ENCODE peak calls at places on chromosomes 5 and 9, in five cellular contexts. One of them, this sample, is unnamed.

GRCh38 chr9:114894801-114895433 is 35.5 kb downstream of the TNFSF8 start:
- DNase-seq in GM12878: no peak
- DNase-seq in K562: no peak
- DNase-seq in HepG2: peak
- DNase-seq in H1: no peak
- DNase-seq in this sample: peak

GRCh38 chr5:64900618-64901017 is 131.9 kb downstream of the CWC27 start:
- DNase-seq in HepG2: peak
- DNase-seq in H1: no peak
- DNase-seq in K562: no peak
- DNase-seq in GM12878: no peak
- DNase-seq in this sample: peak

GRCh38 chr5:34538026-34538672 is 118.0 kb upstream of the RAI14 start:
- DNase-seq in HepG2: no peak
- DNase-seq in K562: peak
- DNase-seq in H1: no peak
- DNase-seq in GM12878: no peak
- DNase-seq in this sample: no peak

GRCh38 chr5:80837679-80838078 is 122.5 kb upstream of the RASGRF2 start:
- DNase-seq in HepG2: no peak
- DNase-seq in H1: no peak
- DNase-seq in GM12878: peak
- DNase-seq in K562: no peak
- DNase-seq in this sample: no peak

GRCh38 chr9:75105019-75105540 is 16.8 kb downstream of the OSTF1 start:
- DNase-seq in H1: no peak
- DNase-seq in GM12878: no peak
- DNase-seq in K562: no peak
- DNase-seq in HepG2: no peak
- DNase-seq in this sample: no peak

GRCh38 chr9:91604451-91604850 is 180.8 kb upstream of the NFIL3 start:
- DNase-seq in K562: no peak
- DNase-seq in H1: no peak
- DNase-seq in GM12878: no peak
- DNase-seq in HepG2: no peak
- DNase-seq in this sample: no peak

GRCh38 chr9:33517373-33517772 is 6.7 kb upstream of the ANKRD18B start:
- DNase-seq in HepG2: peak
- DNase-seq in GM12878: no peak
- DNase-seq in H1: no peak
- DNase-seq in K562: peak
- DNase-seq in this sample: peak

GRCh38 chr5:172939045-172939444 is 20.2 kb upstream of the RPL26L1 start:
- DNase-seq in K562: peak
- DNase-seq in H1: peak
- DNase-seq in GM12878: no peak
- DNase-seq in HepG2: peak
- DNase-seq in this sample: peak

GRCh38 chr9:133147412-133148271 is 16.1 kb downstream of the GBGT1 start:
- DNase-seq in GM12878: no peak
- DNase-seq in HepG2: peak
- DNase-seq in H1: peak
- DNase-seq in K562: peak
- DNase-seq in this sample: peak

GRCh38 chr9:109497193-109498165 is 628 bp downstream of the PTPN3 start:
- DNase-seq in GM12878: no peak
- DNase-seq in H1: no peak
- DNase-seq in K562: no peak
- DNase-seq in HepG2: no peak
- DNase-seq in this sample: peak

GRCh38 chr5:123746683-123747360 is 234.8 kb downstream of the CSNK1G3 start:
- DNase-seq in K562: no peak
- DNase-seq in HepG2: no peak
- DNase-seq in H1: no peak
- DNase-seq in GM12878: no peak
- DNase-seq in this sample: no peak

GRCh38 chr5:93296338-93296737 is 284.7 kb downstream of the NR2F1-AS1 start:
- DNase-seq in K562: no peak
- DNase-seq in HepG2: no peak
- DNase-seq in GM12878: no peak
- DNase-seq in H1: no peak
- DNase-seq in this sample: no peak

GRCh38 chr9:19156805-19157204 is 29.5 kb upstream of the PLIN2 start:
- DNase-seq in K562: no peak
- DNase-seq in H1: no peak
- DNase-seq in GM12878: no peak
- DNase-seq in HepG2: no peak
- DNase-seq in this sample: no peak

GRCh38 chr5:57887851-57888621 is 405.4 kb upstream of the ACTBL2 start:
- DNase-seq in H1: no peak
- DNase-seq in GM12878: no peak
- DNase-seq in HepG2: peak
- DNase-seq in K562: peak
- DNase-seq in this sample: peak

GRCh38 chr5:9543266-9543925 is 2.5 kb downstream of the SEMA5A start:
- DNase-seq in K562: no peak
- DNase-seq in H1: no peak
- DNase-seq in GM12878: no peak
- DNase-seq in HepG2: no peak
- DNase-seq in this sample: no peak

GRCh38 chr5:149265559-149265958 is 6.1 kb upstream of the AFAP1L1 start:
- DNase-seq in GM12878: no peak
- DNase-seq in H1: no peak
- DNase-seq in K562: peak
- DNase-seq in HepG2: no peak
- DNase-seq in this sample: peak

GRCh38 chr5:128778474-128778873 is 186.8 kb upstream of the SLC27A6 start:
- DNase-seq in HepG2: no peak
- DNase-seq in K562: no peak
- DNase-seq in H1: no peak
- DNase-seq in GM12878: no peak
- DNase-seq in this sample: no peak

GRCh38 chr9:130856474-130856873 is 21.4 kb downstream of the ABL1 start:
- DNase-seq in GM12878: no peak
- DNase-seq in K562: no peak
- DNase-seq in H1: no peak
- DNase-seq in HepG2: no peak
- DNase-seq in this sample: no peak

GRCh38 chr9:130854086-130854485 is 19.0 kb downstream of the ABL1 start:
- DNase-seq in GM12878: no peak
- DNase-seq in K562: peak
- DNase-seq in H1: no peak
- DNase-seq in HepG2: no peak
- DNase-seq in this sample: no peak

GRCh38 chr9:130857864-130858730 is 23.0 kb downstream of the ABL1 start:
- DNase-seq in H1: no peak
- DNase-seq in HepG2: no peak
- DNase-seq in K562: no peak
- DNase-seq in GM12878: no peak
- DNase-seq in this sample: no peak

GRCh38 chr9:130852801-130853200 is 17.7 kb downstream of the ABL1 start:
- DNase-seq in GM12878: no peak
- DNase-seq in K562: no peak
- DNase-seq in H1: no peak
- DNase-seq in HepG2: no peak
- DNase-seq in this sample: no peak

GRCh38 chr9:130854835-130855234 is 19.8 kb downstream of the ABL1 start:
- DNase-seq in GM12878: no peak
- DNase-seq in H1: no peak
- DNase-seq in K562: no peak
- DNase-seq in HepG2: no peak
- DNase-seq in this sample: no peak
- TF ChIP-seq HDAC2 in GM12878: no peak
- TF ChIP-seq HDAC2 in H1: no peak
- TF ChIP-seq HDAC2 in K562: no peak
- TF ChIP-seq HDAC2 in HepG2: no peak
- TF ChIP-seq HDAC2 in this sample: no peak

DNA sequence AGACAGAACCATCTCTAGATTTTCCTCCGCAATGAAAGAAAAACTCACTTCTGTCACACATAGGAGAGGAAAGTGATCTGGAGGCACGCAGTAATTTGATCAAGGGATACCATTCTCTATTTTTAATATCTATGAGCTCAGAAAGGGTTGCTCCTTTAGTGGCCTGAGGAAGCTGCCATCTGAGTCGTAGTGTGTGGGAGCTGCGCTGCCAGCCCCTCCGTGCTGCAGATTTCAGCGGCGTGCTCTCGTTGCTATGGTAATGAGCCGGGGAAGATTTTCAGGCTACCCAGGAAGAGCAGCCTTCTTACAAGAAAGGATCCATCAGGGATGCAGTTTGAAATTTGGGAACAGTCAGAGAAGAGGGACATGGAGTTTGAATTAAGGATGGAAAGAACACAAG is 17.1 kb upstream of the GOLM1 start:
- DNase-seq in HepG2: no peak
- DNase-seq in H1: no peak
- DNase-seq in K562: no peak
- DNase-seq in GM12878: no peak
- DNase-seq in this sample: no peak
- TF ChIP-seq USF2 in HepG2: no peak
- TF ChIP-seq USF2 in H1: no peak
- TF ChIP-seq USF2 in K562: no peak
- TF ChIP-seq USF2 in GM12878: no peak
- TF ChIP-seq USF2 in this sample: no peak

GRCh38 chr5:104913840-104914239 is 1351.3 kb upstream of the NUDT12 start:
- DNase-seq in K562: no peak
- DNase-seq in H1: no peak
- DNase-seq in GM12878: no peak
- DNase-seq in HepG2: no peak
- DNase-seq in this sample: no peak
- TF ChIP-seq HDAC2 in K562: no peak
- TF ChIP-seq HDAC2 in H1: no peak
- TF ChIP-seq HDAC2 in GM12878: no peak
- TF ChIP-seq HDAC2 in HepG2: no peak
- TF ChIP-seq HDAC2 in this sample: no peak

GRCh38 chr9:21668504-21668903 is 133.9 kb upstream of the MTAP start:
- DNase-seq in GM12878: no peak
- DNase-seq in HepG2: no peak
- DNase-seq in H1: no peak
- DNase-seq in K562: no peak
- DNase-seq in this sample: no peak
- TF ChIP-seq USF2 in GM12878: no peak
- TF ChIP-seq USF2 in HepG2: no peak
- TF ChIP-seq USF2 in H1: no peak
- TF ChIP-seq USF2 in K562: no peak
- TF ChIP-seq USF2 in this sample: no peak

DNA sequence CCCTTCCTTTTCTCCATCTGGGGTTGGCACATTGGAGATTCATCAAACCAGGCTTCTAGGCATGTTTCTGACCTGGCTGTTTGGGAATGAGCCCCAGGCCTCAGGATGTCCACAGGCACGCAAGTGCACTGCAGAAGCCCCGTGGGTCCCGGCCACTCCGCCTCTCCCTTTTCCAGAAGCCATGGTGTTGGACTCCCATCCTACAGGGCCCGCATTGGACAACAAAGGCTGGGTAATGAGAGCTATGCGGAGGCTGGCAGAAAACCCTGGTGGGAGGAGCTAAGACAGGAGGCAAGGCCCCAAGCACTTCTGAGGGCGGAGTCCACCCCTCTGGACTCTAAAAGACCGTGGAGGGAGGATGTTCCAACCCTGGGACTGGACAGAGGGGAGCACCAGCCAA is 160.6 kb downstream of the OLFM1 start:
- DNase-seq in HepG2: no peak
- DNase-seq in H1: no peak
- DNase-seq in K562: no peak
- DNase-seq in GM12878: no peak
- DNase-seq in this sample: no peak
- TF ChIP-seq HDAC2 in HepG2: no peak
- TF ChIP-seq HDAC2 in H1: no peak
- TF ChIP-seq HDAC2 in K562: no peak
- TF ChIP-seq HDAC2 in GM12878: no peak
- TF ChIP-seq HDAC2 in this sample: no peak